ENCODE peak calls at places on chromosomes 13 and 19, in five cellular contexts. J, C, E, D and V are unnamed samples.

GRCh38 chr13:52047463-52047862 is 23.0 kb downstream of the UTP14C start:
- DNase-seq in J (no peak), C (no peak), E (no peak), D (no peak), V (no peak)

GRCh38 chr19:35641515-35642151 is at the start of gene ETV2:
- DNase-seq in J (no peak), C (peak; percentile 30), E (peak; percentile 64), D (no peak), V (no peak)

GRCh38 chr13:110483386-110483785 is 78.1 kb downstream of the RAB20 start:
- DNase-seq in J (no peak), C (no peak), E (no peak), D (no peak), V (no peak)

GRCh38 chr13:22897571-22898314 is 283.0 kb upstream of the SGCG start:
- DNase-seq in J (peak; percentile 54), C (no peak), E (no peak), D (no peak), V (no peak)

GRCh38 chr19:40539070-40539469 is 37.6 kb upstream of the SHKBP1 start:
- DNase-seq in J (no peak), C (no peak), E (no peak), D (no peak), V (no peak)

GRCh38 chr19:36060430-36060829 is 5.7 kb downstream of the WDR62 start:
- DNase-seq in J (no peak), C (peak; percentile 53), E (no peak), D (no peak), V (peak; percentile 23)

GRCh38 chr13:28753208-28753892 is 34.6 kb upstream of the SLC46A3 start:
- DNase-seq in J (no peak), C (peak; percentile 31), E (no peak), D (no peak), V (peak; percentile 76)

GRCh38 chr19:30229524-30230174 is 142.5 kb upstream of the ZNF536 start:
- DNase-seq in J (no peak), C (no peak), E (no peak), D (no peak), V (no peak)

GRCh38 chr13:77388944-77389616 is 62.2 kb upstream of the MYCBP2 start:
- DNase-seq in J (no peak), C (no peak), E (no peak), D (no peak), V (no peak)

GRCh38 chr13:72043361-72043760 is 176.4 kb upstream of the DACH1 start:
- DNase-seq in J (no peak), C (no peak), E (no peak), D (no peak), V (no peak)

GRCh38 chr13:51588406-51588949 is 4.2 kb downstream of the WDFY2 start:
- DNase-seq in J (no peak), C (no peak), E (no peak), D (no peak), V (no peak)

GRCh38 chr19:12838182-12838890 is at the start of gene MAST1:
- DNase-seq in J (peak; percentile 81), C (peak; percentile 50), E (no peak), D (peak; percentile 58), V (no peak)

GRCh38 chr13:67023088-67023893 is 206.8 kb downstream of the PCDH9 start:
- DNase-seq in J (no peak), C (no peak), E (no peak), D (no peak), V (peak; percentile 87)

GRCh38 chr13:96474158-96474606 is 384.3 kb downstream of the HS6ST3 start:
- DNase-seq in J (no peak), C (no peak), E (no peak), D (no peak), V (no peak)

GRCh38 chr19:48135411-48135810 is 24.8 kb upstream of the PLA2G4C start:
- DNase-seq in J (no peak), C (no peak), E (no peak), D (no peak), V (no peak)

GRCh38 chr19:18439025-18439909 is 1.3 kb upstream of the ISYNA1 start:
- DNase-seq in J (no peak), C (peak; percentile 58), E (no peak), D (no peak), V (peak; percentile 93)

GRCh38 chr19:3821156-3821555 is 35.0 kb upstream of the MATK start:
- DNase-seq in J (no peak), C (no peak), E (no peak), D (no peak), V (no peak)

GRCh38 chr19:14775855-14776254 is 2.5 kb downstream of the ADGRE2 start:
- DNase-seq in J (peak; percentile 93), C (peak; percentile 30), E (peak; percentile 31), D (no peak), V (no peak)

DNA sequence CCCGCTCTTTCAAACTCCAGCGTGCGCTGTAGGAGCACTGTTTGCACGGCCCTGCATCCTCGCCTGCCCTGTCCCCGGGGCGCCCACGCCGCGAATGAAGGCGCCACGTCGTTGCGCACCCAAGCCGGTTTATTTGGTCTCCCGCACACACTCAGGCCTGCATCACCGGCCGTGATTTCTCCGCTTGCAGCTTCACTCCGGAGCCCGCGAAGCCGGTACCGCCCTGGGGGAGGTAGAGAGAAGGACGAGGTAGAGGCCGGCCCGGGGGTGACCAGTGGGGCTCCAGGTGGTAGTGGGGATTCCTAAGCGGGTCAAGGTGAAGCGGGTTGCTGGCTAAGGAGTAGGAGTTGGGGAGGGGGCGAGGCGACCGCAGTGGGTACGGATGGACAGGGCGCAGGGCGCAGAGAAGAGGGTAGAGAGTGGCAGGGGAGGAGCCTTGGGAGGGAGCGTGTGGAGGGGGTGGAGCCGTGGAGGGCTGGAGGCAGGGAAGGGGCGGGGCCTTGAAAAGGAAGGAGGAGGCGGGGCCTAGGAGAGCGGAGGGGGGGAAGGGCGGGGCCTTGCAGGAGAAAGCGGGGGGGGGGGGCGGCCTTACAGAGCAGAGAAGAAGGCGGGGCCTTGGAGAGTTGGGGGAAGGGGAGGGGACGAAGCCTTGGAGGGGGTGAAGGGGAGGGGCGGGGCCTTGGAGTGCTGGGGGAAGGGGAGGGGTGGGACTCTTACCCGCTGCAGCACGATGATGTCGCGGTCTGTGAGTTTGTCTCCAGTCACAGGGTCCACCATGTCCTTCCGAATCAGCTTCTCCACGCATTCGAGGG is 24.6 kb downstream of the NOSIP start:
- DNase-seq in J (peak; percentile 86), C (peak; percentile 54), E (peak; percentile 59), D (peak; percentile 82), V (no peak)
- H3K4me3 ChIP-seq in J (no peak overlapping the region), C (peak overlapping the region; percentile 21), E (no peak overlapping the region), D (no peak overlapping the region), V (no peak overlapping the region)

GRCh38 chr19:51143486-51143885 is 1.4 kb downstream of the SIGLEC7 start:
- DNase-seq in J (no peak), C (no peak), E (no peak), D (no peak), V (no peak)
- H3K4me3 ChIP-seq in J (no peak overlapping the region), C (no peak overlapping the region), E (no peak overlapping the region), D (no peak overlapping the region), V (no peak overlapping the region)

GRCh38 chr13:48431431-48431830 is 18.5 kb upstream of the LPAR6 start:
- DNase-seq in J (no peak), C (no peak), E (no peak), D (no peak), V (no peak)
- H3K4me3 ChIP-seq in J (no peak overlapping the region), C (no peak overlapping the region), E (no peak overlapping the region), D (no peak overlapping the region), V (no peak overlapping the region)

GRCh38 chr13:113411216-113412023 is 41.9 kb downstream of the ADPRHL1 start:
- DNase-seq in J (peak; percentile 54), C (no peak), E (no peak), D (no peak), V (peak; percentile 30)
- H3K4me3 ChIP-seq in J (no peak overlapping the region), C (no peak overlapping the region), E (no peak overlapping the region), D (no peak overlapping the region), V (no peak overlapping the region)

GRCh38 chr19:2578911-2579677 is 103.2 kb downstream of the GADD45B start:
- DNase-seq in J (peak; percentile 96), C (peak; percentile 96), E (peak; percentile 60), D (peak; percentile 59), V (peak; percentile 82)
- H3K4me3 ChIP-seq in J (peak overlapping the region; percentile 33), C (peak overlapping the region; percentile 46), E (peak overlapping the region; percentile 49), D (no peak overlapping the region), V (peak overlapping the region; percentile 44)

GRCh38 chr13:74741732-74742131 is 607.5 kb upstream of the KLF12 start:
- DNase-seq in J (no peak), C (no peak), E (no peak), D (no peak), V (no peak)
- H3K4me3 ChIP-seq in J (no peak overlapping the region), C (no peak overlapping the region), E (no peak overlapping the region), D (no peak overlapping the region), V (no peak overlapping the region)

DNA sequence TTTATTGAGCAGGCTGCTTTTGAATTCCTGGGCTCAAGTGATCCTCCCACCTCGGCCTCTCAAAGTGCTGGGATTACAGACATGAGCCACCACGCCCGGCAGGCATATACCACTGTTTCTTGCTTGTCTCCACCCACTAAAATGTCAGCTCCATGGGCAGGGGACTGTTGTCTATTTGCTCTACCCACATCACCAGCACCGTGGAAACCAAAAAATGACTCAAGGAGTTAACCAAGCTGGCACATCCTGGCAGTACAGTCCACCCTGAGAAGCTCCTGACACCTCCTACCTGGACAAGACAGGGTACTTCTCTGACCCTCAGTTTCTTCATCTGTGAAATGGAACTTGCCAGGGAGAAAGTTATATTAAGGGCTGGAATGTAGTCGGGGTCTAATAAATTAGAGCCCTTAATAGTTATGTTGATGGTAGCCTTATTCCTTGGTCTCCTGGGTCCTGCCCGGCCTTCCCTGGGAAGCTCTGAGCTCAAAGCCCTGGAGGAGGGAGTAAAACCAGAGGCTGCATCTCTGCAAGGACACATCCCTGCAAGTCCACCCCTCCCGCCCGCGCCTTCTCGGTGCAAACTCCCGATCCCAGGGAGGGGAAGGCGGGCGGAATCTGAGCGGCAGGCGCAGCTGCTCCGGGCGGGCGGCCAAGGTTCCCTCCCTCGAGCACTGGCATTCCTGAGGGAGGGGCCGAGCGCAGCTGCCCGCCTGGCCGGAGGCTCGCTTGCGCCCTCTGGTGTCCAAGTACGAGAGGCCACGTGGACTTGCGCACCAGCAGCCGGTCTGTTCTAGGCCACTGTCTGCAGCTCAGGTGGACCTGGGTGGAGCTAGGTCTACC is 14.1 kb downstream of the RDH8 start:
- DNase-seq in J (peak; percentile 98), C (peak; percentile 97), E (peak; percentile 75), D (peak; percentile 72), V (peak; percentile 65)
- H3K4me3 ChIP-seq in J (no peak overlapping the region), C (peak overlapping the region; percentile 5), E (peak overlapping the region; percentile 17), D (no peak overlapping the region), V (no peak overlapping the region)

DNA sequence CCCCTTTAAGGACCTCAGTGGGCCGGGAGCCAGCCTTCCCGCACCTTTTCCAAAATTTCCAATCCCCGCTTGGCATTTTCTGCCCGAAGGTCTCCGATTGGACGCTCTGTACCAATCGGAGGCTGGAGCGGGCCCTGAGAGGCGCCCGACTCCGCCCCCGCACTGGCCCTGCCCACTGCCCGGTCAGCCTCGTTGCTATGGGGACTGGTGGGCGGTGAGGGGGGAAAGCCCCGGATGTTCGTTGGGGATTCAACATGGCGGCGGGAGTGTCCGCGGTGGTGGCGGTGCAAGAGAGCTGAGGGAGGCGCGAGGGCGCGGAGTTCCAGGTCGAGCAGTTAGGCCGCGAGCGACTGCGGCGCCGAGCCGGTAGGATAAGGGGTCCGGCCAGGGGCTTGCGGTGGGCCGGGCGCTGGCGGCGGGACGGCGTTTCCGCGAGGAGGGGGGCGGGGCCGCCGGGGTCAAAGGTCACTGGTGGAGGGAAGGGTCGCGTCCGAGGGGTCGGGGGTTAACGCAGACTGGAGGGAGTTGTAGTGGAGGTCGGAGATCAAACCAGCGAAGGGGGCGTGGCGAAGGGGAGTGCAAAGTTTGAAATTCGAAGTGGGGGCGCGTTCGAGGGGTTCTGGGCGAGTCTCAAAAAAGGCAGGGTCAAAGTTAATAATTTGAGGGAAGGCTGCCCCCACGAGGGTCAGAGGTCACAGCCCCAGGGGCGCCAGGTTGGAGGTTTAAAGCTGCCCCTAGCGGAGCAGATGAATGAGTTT is at the start of gene PAK4:
- DNase-seq in J (peak; percentile 98), C (peak; percentile 98), E (peak; percentile 98), D (peak; percentile 96), V (peak; percentile 90)
- H3K4me3 ChIP-seq in J (peak within 1 kb of the TSS; percentile 89), C (peak within 1 kb of the TSS; percentile 93), E (peak within 1 kb of the TSS; percentile 73), D (peak within 1 kb of the TSS; percentile 73), V (peak within 1 kb of the TSS; percentile 71)

GRCh38 chr19:50658438-50659317 is 9.4 kb downstream of the C19orf81 start:
- DNase-seq in J (peak; percentile 87), C (peak; percentile 37), E (peak; percentile 30), D (no peak), V (no peak)
- H3K4me3 ChIP-seq in J (peak overlapping the region; percentile 7), C (peak overlapping the region; percentile 11), E (peak overlapping the region; percentile 29), D (no peak overlapping the region), V (no peak overlapping the region)